ENCODE peak calls at places on chromosomes 4 and X, in ten cellular contexts. N, H, U, X, J, B, T, Z, Q and I are unnamed samples.

GRCh38 chrX:40573763-40574162 is 7.0 kb upstream of the ATP6AP2 start:
- DNase-seq in X (peak), Q (peak), B (no peak), Z (no peak), T (peak), U (no peak), N (no peak), H (peak), J (peak), I (no peak)

GRCh38 chr4:87058272-87059073 is 123.7 kb downstream of the AFF1 start:
- DNase-seq in J (no peak), B (no peak), Q (peak), Z (peak), U (no peak), H (peak), T (peak), N (peak), X (no peak), I (no peak)

GRCh38 chr4:110533940-110534339 is 58.0 kb downstream of the ENPEP start:
- DNase-seq in T (peak), Q (no peak), Z (peak), J (peak), X (peak), N (peak), H (peak), U (no peak), B (peak), I (peak)

GRCh38 chr4:22030321-22030720 is 81.7 kb upstream of the KCNIP4 start:
- DNase-seq in Z (no peak), N (no peak), T (no peak), J (no peak), X (no peak), B (no peak), U (no peak), Q (no peak), H (no peak), I (no peak)

GRCh38 chrX:18630956-18631355 is 41.0 kb downstream of the RS1 start:
- DNase-seq in U (no peak), Z (no peak), B (no peak), X (no peak), Q (no peak), N (no peak), T (no peak), J (no peak), H (no peak), I (no peak)

GRCh38 chr4:113148925-113149324 is 99.5 kb downstream of the ANK2 start:
- DNase-seq in Z (no peak), J (no peak), Q (no peak), T (no peak), H (no peak), N (no peak), U (no peak), X (no peak), B (no peak), I (no peak)

GRCh38 chrX:28391528-28391927 is 195.7 kb upstream of the IL1RAPL1 start:
- DNase-seq in N (no peak), Z (no peak), T (no peak), H (no peak), Q (no peak), J (no peak), U (no peak), X (peak), B (peak), I (peak)

GRCh38 chr4:125198916-125199315 is 115.8 kb upstream of the FAT4 start:
- DNase-seq in Q (no peak), X (peak), J (no peak), H (peak), T (peak), Z (no peak), B (peak), U (no peak), N (no peak), I (peak)

GRCh38 chrX:135974279-135974856 is 580 bp upstream of the MMGT1 start:
- DNase-seq in J (peak), H (no peak), Q (peak), N (peak), U (peak), T (no peak), X (peak), Z (peak), B (peak), I (peak)

GRCh38 chr4:5110901-5111300 is 59.6 kb downstream of the STK32B start:
- DNase-seq in N (no peak), T (no peak), X (no peak), B (no peak), J (no peak), H (no peak), Z (no peak), U (no peak), Q (no peak), I (no peak)

GRCh38 chrX:45714864-45715263 is 514.2 kb upstream of the DIPK2B start:
- DNase-seq in U (no peak), Q (no peak), X (peak), J (no peak), N (peak), Z (peak), H (peak), B (peak), T (peak), I (peak)

GRCh38 chr4:144646523-144647094 is 653 bp downstream of the HHIP start:
- DNase-seq in U (no peak), B (peak), X (peak), Q (peak), Z (peak), J (no peak), T (peak), N (no peak), H (peak), I (no peak)

GRCh38 chr4:65083076-65083475 is 587.2 kb downstream of the EPHA5 start:
- DNase-seq in J (no peak), B (peak), N (no peak), X (no peak), U (no peak), Z (peak), H (no peak), T (no peak), Q (no peak), I (peak)

GRCh38 chr4:39905656-39906055 is 72.1 kb downstream of the PDS5A start:
- DNase-seq in N (no peak), H (no peak), B (no peak), J (no peak), Q (no peak), Z (no peak), U (no peak), T (no peak), X (no peak), I (no peak)

GRCh38 chrX:118226060-118226428 is 109.4 kb upstream of the KLHL13 start:
- DNase-seq in T (no peak), U (no peak), H (peak), B (peak), Z (peak), N (no peak), X (peak), Q (no peak), J (peak), I (peak)

GRCh38 chrX:118228041-118228440 is 111.4 kb upstream of the KLHL13 start:
- DNase-seq in H (peak), T (no peak), J (no peak), Q (no peak), N (no peak), B (peak), X (peak), Z (no peak), U (no peak), I (peak)

GRCh38 chrX:118228456-118228855 is 111.8 kb upstream of the KLHL13 start:
- DNase-seq in T (no peak), B (no peak), X (peak), Q (no peak), J (no peak), N (no peak), Z (no peak), H (no peak), U (no peak), I (no peak)

DNA sequence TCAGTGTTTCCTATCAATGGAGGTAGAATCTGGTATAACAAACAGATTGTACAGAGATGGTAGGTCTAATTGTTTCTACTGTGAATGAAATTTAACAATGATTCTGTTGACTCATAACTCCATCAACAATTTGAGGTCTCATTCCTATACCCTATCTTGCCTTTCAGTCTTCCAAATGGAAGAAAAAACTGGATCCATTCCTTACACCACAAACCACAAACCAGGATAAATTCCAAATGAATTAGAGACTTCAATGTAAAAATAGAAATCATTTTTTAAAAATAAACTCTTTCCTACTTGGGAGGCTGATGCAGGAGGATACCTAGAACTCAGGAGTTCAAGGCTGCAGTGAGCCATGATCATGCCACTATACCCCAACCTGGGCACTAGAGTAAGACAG is 114.4 kb upstream of the WDR44 start:
- DNase-seq in J (no peak), B (peak), H (no peak), X (peak), T (no peak), Q (no peak), Z (no peak), N (no peak), U (no peak), I (peak)
- H3K27ac ChIP-seq in J (no peak), B (no peak), H (no peak), X (no peak), T (no peak), Q (no peak), Z (no peak), N (no peak), U (no peak), I (no peak)

GRCh38 chr4:10459305-10459704 is 2.1 kb upstream of the ZNF518B start:
- DNase-seq in T (no peak), X (no peak), Q (no peak), H (no peak), U (no peak), J (no peak), Z (no peak), B (no peak), N (no peak), I (no peak)

GRCh38 chr4:10461850-10462400 is 4.7 kb upstream of the ZNF518B start:
- DNase-seq in N (no peak), T (no peak), Q (peak), B (no peak), H (no peak), U (no peak), X (no peak), Z (no peak), J (no peak), I (no peak)

GRCh38 chr4:10461091-10461849 is 4.0 kb upstream of the ZNF518B start:
- DNase-seq in Q (peak), X (peak), T (peak), N (no peak), B (peak), J (peak), Z (peak), H (peak), U (peak), I (peak)

GRCh38 chr4:10458190-10458589 is 964 bp upstream of the ZNF518B start:
- DNase-seq in B (no peak), J (no peak), H (no peak), Z (peak), Q (peak), X (peak), U (no peak), N (no peak), T (no peak), I (no peak)

DNA sequence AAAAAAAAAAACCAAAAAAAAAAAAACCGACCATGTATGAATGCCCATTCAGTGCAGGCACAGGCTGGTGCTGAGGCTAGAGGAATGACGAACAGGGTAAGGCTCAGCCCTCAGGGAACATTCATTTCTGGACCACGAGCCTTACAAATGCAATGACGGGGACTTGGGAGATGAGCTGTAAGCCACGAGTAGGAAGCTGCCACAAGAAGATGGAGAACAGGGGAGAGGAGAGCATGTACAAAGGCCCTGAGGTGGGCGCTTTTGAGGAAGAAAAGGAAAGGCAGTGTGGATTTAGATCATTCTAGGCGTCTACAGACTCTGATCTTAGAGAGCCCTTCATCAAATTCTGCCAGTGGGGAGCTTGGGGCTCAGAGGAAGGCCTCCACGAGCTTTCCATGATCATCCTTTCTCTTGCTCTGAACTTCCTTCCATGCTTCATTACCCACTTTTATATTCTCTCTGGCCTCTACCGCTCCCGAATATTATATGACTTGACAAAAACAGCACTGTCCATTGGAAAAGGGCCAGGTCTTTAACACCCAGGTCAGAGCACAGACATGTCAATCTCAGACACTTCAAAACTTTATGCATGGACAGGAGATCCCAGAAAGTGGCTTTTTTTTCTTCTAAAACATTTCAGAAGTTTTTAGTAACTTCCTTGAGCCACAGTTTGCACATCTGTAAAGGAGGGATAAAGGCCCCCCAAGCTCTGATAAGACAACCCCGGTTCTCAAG is 3.3 kb upstream of the ZNF518B start:
- DNase-seq in X (no peak), U (no peak), T (peak), N (no peak), H (no peak), B (no peak), Z (no peak), Q (no peak), J (no peak), I (no peak)
- H2AFZ ChIP-seq in X (no peak), U (peak), T (no peak), N (no peak), H (peak), B (no peak), Z (no peak), Q (no peak), J (peak), I (peak)

DNA sequence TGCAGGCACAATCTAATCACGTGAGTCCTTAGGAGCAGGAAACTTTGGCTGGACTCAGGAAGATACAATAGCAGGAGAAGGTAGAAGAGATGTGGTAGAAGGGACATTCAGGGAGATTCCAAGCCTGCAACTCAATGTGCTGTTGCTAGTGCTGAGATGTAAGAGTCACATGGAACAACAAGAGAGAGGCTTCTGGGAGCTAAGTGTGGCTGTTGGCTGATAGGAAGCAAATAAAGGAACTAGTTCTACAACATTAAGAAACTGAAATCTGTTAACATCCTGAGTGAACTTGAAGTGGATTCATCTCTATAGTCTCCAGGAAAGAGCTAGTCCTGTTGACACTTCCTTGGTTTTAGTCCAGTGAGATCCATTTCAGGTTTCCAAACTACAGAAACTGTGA is 1207.4 kb downstream of the ADGRL3 start:
- DNase-seq in Z (no peak), T (no peak), Q (no peak), B (no peak), H (no peak), J (no peak), U (no peak), X (no peak), N (no peak), I (no peak)
- H3K27ac ChIP-seq in Z (no peak), T (no peak), Q (no peak), B (no peak), H (no peak), J (no peak), U (no peak), X (no peak), N (no peak), I (no peak)

GRCh38 chrX:25144043-25144940 is 128.5 kb upstream of the ARX start:
- DNase-seq in Z (peak), N (peak), U (peak), J (peak), Q (peak), T (peak), B (peak), H (peak), X (peak), I (peak)
- H2AFZ ChIP-seq in Z (no peak), N (no peak), U (peak), J (no peak), Q (peak), T (peak), B (no peak), H (peak), X (no peak), I (peak)